ENCODE peak calls at places on chromosomes 4 and X, in six cellular contexts. One of them, this sample, is unnamed.

GRCh38 chr4:7075962-7076693 is 8.3 kb upstream of the GRPEL1 start:
- DNase-seq in SK-N-SH: peak; percentile 47
- DNase-seq in HepG2: peak; percentile 52
- DNase-seq in HCT116: no peak
- DNase-seq in K562: no peak
- DNase-seq in GM12878: no peak
- DNase-seq in this sample: no peak

GRCh38 chr4:81523672-81524436 is 52.1 kb upstream of the RASGEF1B start:
- DNase-seq in SK-N-SH: no peak
- DNase-seq in K562: no peak
- DNase-seq in HCT116: no peak
- DNase-seq in HepG2: no peak
- DNase-seq in GM12878: no peak
- DNase-seq in this sample: no peak

GRCh38 chrX:45324941-45325340 is 124.3 kb upstream of the DIPK2B start:
- DNase-seq in HCT116: no peak
- DNase-seq in K562: no peak
- DNase-seq in SK-N-SH: no peak
- DNase-seq in GM12878: no peak
- DNase-seq in HepG2: no peak
- DNase-seq in this sample: no peak

GRCh38 chrX:21802844-21803243 is 36.6 kb upstream of the MBTPS2 start:
- DNase-seq in HCT116: no peak
- DNase-seq in HepG2: no peak
- DNase-seq in GM12878: no peak
- DNase-seq in K562: no peak
- DNase-seq in SK-N-SH: no peak
- DNase-seq in this sample: no peak

GRCh38 chr4:185086053-185086452 is 57.0 kb upstream of the SLC25A4 start:
- DNase-seq in GM12878: no peak
- DNase-seq in HepG2: no peak
- DNase-seq in SK-N-SH: no peak
- DNase-seq in HCT116: no peak
- DNase-seq in K562: no peak
- DNase-seq in this sample: no peak

GRCh38 chr4:95114521-95114920 is 356.8 kb downstream of the BMPR1B start:
- DNase-seq in K562: no peak
- DNase-seq in GM12878: no peak
- DNase-seq in SK-N-SH: no peak
- DNase-seq in HepG2: no peak
- DNase-seq in HCT116: no peak
- DNase-seq in this sample: no peak

GRCh38 chrX:55907968-55908607 is 190.5 kb downstream of the RRAGB start:
- DNase-seq in HepG2: no peak
- DNase-seq in K562: peak; percentile 27
- DNase-seq in GM12878: no peak
- DNase-seq in SK-N-SH: no peak
- DNase-seq in HCT116: peak; percentile 38
- DNase-seq in this sample: peak; percentile 85

GRCh38 chr4:15930314-15930713 is 8.2 kb downstream of the FGFBP1 start:
- DNase-seq in HepG2: no peak
- DNase-seq in SK-N-SH: no peak
- DNase-seq in HCT116: no peak
- DNase-seq in K562: no peak
- DNase-seq in GM12878: no peak
- DNase-seq in this sample: no peak

GRCh38 chr4:7067523-7068278 is at the start of gene GRPEL1:
- DNase-seq in SK-N-SH: peak; percentile 99
- DNase-seq in GM12878: peak; percentile 98
- DNase-seq in K562: peak; percentile 75
- DNase-seq in HCT116: peak; percentile 98
- DNase-seq in HepG2: peak; percentile 99
- DNase-seq in this sample: peak; percentile 99

GRCh38 chrX:47264507-47265173 is 31.8 kb downstream of the USP11 start:
- DNase-seq in SK-N-SH: no peak
- DNase-seq in HCT116: no peak
- DNase-seq in K562: peak; percentile 22
- DNase-seq in HepG2: peak; percentile 38
- DNase-seq in GM12878: no peak
- DNase-seq in this sample: no peak

GRCh38 chr4:168787801-168788200 is 222.3 kb downstream of the CBR4 start:
- DNase-seq in HepG2: no peak
- DNase-seq in SK-N-SH: no peak
- DNase-seq in K562: no peak
- DNase-seq in GM12878: no peak
- DNase-seq in HCT116: no peak
- DNase-seq in this sample: no peak

DNA sequence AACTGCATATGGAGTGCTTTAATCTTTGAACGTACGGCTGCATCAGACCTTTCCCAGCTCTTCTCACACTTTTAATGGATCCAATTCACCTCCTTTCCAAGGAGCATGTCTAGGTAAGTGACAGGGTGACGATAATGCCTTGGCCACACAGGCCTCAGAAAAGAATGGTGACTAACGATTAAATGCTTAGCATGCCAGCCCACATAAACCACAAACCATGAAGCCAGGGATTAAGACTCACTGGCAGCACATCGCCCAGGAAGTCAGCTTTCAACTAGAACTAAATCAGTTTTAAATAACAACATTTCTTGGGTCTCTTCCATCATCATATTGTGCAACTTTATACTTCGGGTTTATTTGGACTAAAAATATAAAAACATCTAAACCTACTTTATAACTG is 28.7 kb downstream of the INPP4B start:
- DNase-seq in K562: no peak
- DNase-seq in SK-N-SH: no peak
- DNase-seq in GM12878: no peak
- DNase-seq in HepG2: no peak
- DNase-seq in HCT116: peak; percentile 88
- DNase-seq in this sample: peak; percentile 17
- TF ChIP-seq JUND in K562: no peak
- TF ChIP-seq JUND in SK-N-SH: peak; percentile 94
- TF ChIP-seq JUND in GM12878: no peak
- TF ChIP-seq JUND in HepG2: no peak
- TF ChIP-seq JUND in HCT116: peak; percentile 86
- TF ChIP-seq JUND in this sample: no peak

DNA sequence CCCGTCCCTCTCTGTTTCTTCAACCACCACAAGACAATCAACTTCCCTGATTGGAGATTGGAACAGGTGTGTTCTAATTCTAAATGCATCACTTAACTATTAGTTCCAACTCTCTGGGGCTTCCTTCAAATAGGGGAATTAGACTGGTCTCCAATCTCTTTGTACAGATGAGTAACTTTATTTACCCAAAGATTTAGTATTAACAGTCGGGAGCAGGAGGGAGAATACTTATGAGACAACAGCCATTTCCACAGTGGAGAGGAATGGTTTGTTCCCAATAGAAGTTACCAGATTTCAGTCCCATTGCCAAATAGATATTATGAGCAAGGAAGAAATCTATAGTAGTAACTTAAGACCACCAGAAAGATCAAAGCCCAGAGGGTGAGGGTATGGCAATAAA is 46.2 kb downstream of the CASK start:
- DNase-seq in K562: no peak
- DNase-seq in HCT116: no peak
- DNase-seq in SK-N-SH: no peak
- DNase-seq in HepG2: peak; percentile 7
- DNase-seq in GM12878: no peak
- DNase-seq in this sample: no peak
- TF ChIP-seq JUND in K562: no peak
- TF ChIP-seq JUND in HCT116: no peak
- TF ChIP-seq JUND in SK-N-SH: no peak
- TF ChIP-seq JUND in HepG2: no peak
- TF ChIP-seq JUND in GM12878: no peak
- TF ChIP-seq JUND in this sample: no peak

GRCh38 chrX:153864561-153865320 is 21.2 kb downstream of the L1CAM start:
- DNase-seq in GM12878: no peak
- DNase-seq in K562: no peak
- DNase-seq in SK-N-SH: peak; percentile 19
- DNase-seq in HCT116: no peak
- DNase-seq in HepG2: no peak
- DNase-seq in this sample: no peak

GRCh38 chrX:153865321-153865580 is 20.7 kb downstream of the L1CAM start:
- DNase-seq in HepG2: no peak
- DNase-seq in GM12878: no peak
- DNase-seq in K562: no peak
- DNase-seq in HCT116: no peak
- DNase-seq in SK-N-SH: no peak
- DNase-seq in this sample: no peak

GRCh38 chrX:153862369-153863250 is 23.4 kb downstream of the L1CAM start:
- DNase-seq in K562: no peak
- DNase-seq in GM12878: no peak
- DNase-seq in SK-N-SH: peak; percentile 26
- DNase-seq in HCT116: no peak
- DNase-seq in HepG2: no peak
- DNase-seq in this sample: no peak

GRCh38 chrX:153863251-153863991 is 22.6 kb downstream of the L1CAM start:
- DNase-seq in HCT116: no peak
- DNase-seq in K562: no peak
- DNase-seq in GM12878: no peak
- DNase-seq in HepG2: no peak
- DNase-seq in SK-N-SH: peak; percentile 20
- DNase-seq in this sample: no peak

DNA sequence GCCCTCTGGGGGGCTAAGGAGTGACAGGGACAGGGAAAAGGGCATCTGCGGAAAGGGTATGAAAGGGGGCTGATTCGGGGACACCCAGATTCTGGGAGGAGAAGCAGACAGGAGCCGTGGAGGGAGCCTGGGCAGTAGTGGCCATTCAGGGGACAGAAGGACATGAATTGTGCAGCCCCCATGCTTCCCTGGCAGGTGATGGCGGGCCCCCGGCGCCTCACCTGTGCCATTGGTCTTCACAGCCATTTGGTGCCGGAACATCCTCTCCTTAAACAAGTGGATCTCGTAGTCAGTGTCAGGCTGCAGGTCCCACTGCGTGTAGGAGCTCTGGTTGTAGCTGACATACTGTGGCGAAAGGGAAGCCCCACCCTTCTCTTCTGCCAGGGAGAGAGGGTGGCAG is 21.9 kb downstream of the L1CAM start:
- DNase-seq in SK-N-SH: no peak
- DNase-seq in HCT116: no peak
- DNase-seq in K562: no peak
- DNase-seq in HepG2: no peak
- DNase-seq in GM12878: no peak
- DNase-seq in this sample: no peak
- TF ChIP-seq JUND in SK-N-SH: no peak
- TF ChIP-seq JUND in HCT116: no peak
- TF ChIP-seq JUND in K562: no peak
- TF ChIP-seq JUND in HepG2: no peak
- TF ChIP-seq JUND in GM12878: no peak
- TF ChIP-seq JUND in this sample: no peak

GRCh38 chrX:13067842-13068241 is 23.4 kb upstream of the FAM9C start:
- DNase-seq in GM12878: no peak
- DNase-seq in K562: no peak
- DNase-seq in HCT116: no peak
- DNase-seq in SK-N-SH: no peak
- DNase-seq in HepG2: no peak
- DNase-seq in this sample: no peak

GRCh38 chrX:13066391-13066790 is 22.0 kb upstream of the FAM9C start:
- DNase-seq in SK-N-SH: no peak
- DNase-seq in HepG2: no peak
- DNase-seq in K562: no peak
- DNase-seq in GM12878: no peak
- DNase-seq in HCT116: no peak
- DNase-seq in this sample: peak; percentile 70

GRCh38 chrX:13068651-13069050 is 24.2 kb upstream of the FAM9C start:
- DNase-seq in HCT116: no peak
- DNase-seq in GM12878: no peak
- DNase-seq in HepG2: no peak
- DNase-seq in K562: no peak
- DNase-seq in SK-N-SH: no peak
- DNase-seq in this sample: no peak

GRCh38 chrX:13059676-13060499 is 15.5 kb upstream of the FAM9C start:
- DNase-seq in GM12878: no peak
- DNase-seq in K562: peak; percentile 66
- DNase-seq in HepG2: no peak
- DNase-seq in HCT116: peak; percentile 26
- DNase-seq in SK-N-SH: no peak
- DNase-seq in this sample: no peak

GRCh38 chrX:13064599-13065143 is 20.3 kb upstream of the FAM9C start:
- DNase-seq in GM12878: no peak
- DNase-seq in HepG2: no peak
- DNase-seq in SK-N-SH: no peak
- DNase-seq in HCT116: no peak
- DNase-seq in K562: no peak
- DNase-seq in this sample: no peak
- TF ChIP-seq JUND in GM12878: no peak
- TF ChIP-seq JUND in HepG2: no peak
- TF ChIP-seq JUND in SK-N-SH: no peak
- TF ChIP-seq JUND in HCT116: no peak
- TF ChIP-seq JUND in K562: no peak
- TF ChIP-seq JUND in this sample: no peak

GRCh38 chr4:77615153-77615552 is 9.5 kb downstream of the CXCL13 start:
- DNase-seq in HepG2: no peak
- DNase-seq in K562: no peak
- DNase-seq in SK-N-SH: no peak
- DNase-seq in HCT116: no peak
- DNase-seq in GM12878: no peak
- DNase-seq in this sample: no peak

GRCh38 chr4:77617203-77617602 is 11.6 kb downstream of the CXCL13 start:
- DNase-seq in HCT116: no peak
- DNase-seq in K562: no peak
- DNase-seq in GM12878: no peak
- DNase-seq in HepG2: no peak
- DNase-seq in SK-N-SH: no peak
- DNase-seq in this sample: no peak

GRCh38 chr4:77621254-77621653 is 15.6 kb downstream of the CXCL13 start:
- DNase-seq in SK-N-SH: no peak
- DNase-seq in GM12878: no peak
- DNase-seq in K562: no peak
- DNase-seq in HepG2: no peak
- DNase-seq in HCT116: no peak
- DNase-seq in this sample: no peak

GRCh38 chr4:77619408-77619807 is 13.8 kb downstream of the CXCL13 start:
- DNase-seq in HepG2: no peak
- DNase-seq in K562: no peak
- DNase-seq in HCT116: no peak
- DNase-seq in SK-N-SH: no peak
- DNase-seq in GM12878: no peak
- DNase-seq in this sample: no peak

GRCh38 chr4:77618383-77619241 is 13.0 kb downstream of the CXCL13 start:
- DNase-seq in GM12878: no peak
- DNase-seq in SK-N-SH: peak; percentile 68
- DNase-seq in HepG2: peak; percentile 40
- DNase-seq in K562: peak; percentile 61
- DNase-seq in HCT116: peak; percentile 67
- DNase-seq in this sample: peak; percentile 79
- TF ChIP-seq JUND in GM12878: no peak
- TF ChIP-seq JUND in SK-N-SH: no peak
- TF ChIP-seq JUND in HepG2: no peak
- TF ChIP-seq JUND in K562: no peak
- TF ChIP-seq JUND in HCT116: no peak
- TF ChIP-seq JUND in this sample: no peak

GRCh38 chr4:144280688-144281087 is 140.2 kb upstream of the GYPA start:
- DNase-seq in K562: no peak
- DNase-seq in GM12878: no peak
- DNase-seq in HCT116: no peak
- DNase-seq in HepG2: no peak
- DNase-seq in SK-N-SH: no peak
- DNase-seq in this sample: no peak
- TF ChIP-seq JUND in K562: no peak
- TF ChIP-seq JUND in GM12878: no peak
- TF ChIP-seq JUND in HCT116: no peak
- TF ChIP-seq JUND in HepG2: no peak
- TF ChIP-seq JUND in SK-N-SH: no peak
- TF ChIP-seq JUND in this sample: no peak

This sample was measured in T47D.